ENCODE peak calls at places on chromosomes 4 and X, in eight cellular contexts. One of them, this sample, is unnamed.

GRCh38 chr4:156146581-156146980 is 192.9 kb upstream of the CTSO start:
- DNase-seq in Daoy: no peak
- DNase-seq in AG20443: no peak
- DNase-seq in stimulated activated effector memory CD8-positive, alpha-beta T cell treated with anti-CD3 and anti-CD28 coated beads, Interleukin-12 subunit alpha, Interleukin-12 subunit beta, amount 100 ng/mL, for 72 hours: no peak
- DNase-seq in type B pancreatic cell: no peak
- DNase-seq in H7: no peak
- DNase-seq in stimulated activated CD8-positive, alpha-beta memory T cell treated with anti-CD3 and anti-CD28 coated beads, Interleukin-15, amount 100 ng/mL, for 4 hours: no peak
- DNase-seq in HFF-Myc: no peak
- DNase-seq in this sample: no peak

GRCh38 chrX:42739258-42739657 is 38.7 kb downstream of the PPP1R2C start:
- DNase-seq in Daoy: no peak
- DNase-seq in AG20443: no peak
- DNase-seq in stimulated activated effector memory CD8-positive, alpha-beta T cell treated with anti-CD3 and anti-CD28 coated beads, Interleukin-12 subunit alpha, Interleukin-12 subunit beta, amount 100 ng/mL, for 72 hours: no peak
- DNase-seq in type B pancreatic cell: no peak
- DNase-seq in H7: no peak
- DNase-seq in stimulated activated CD8-positive, alpha-beta memory T cell treated with anti-CD3 and anti-CD28 coated beads, Interleukin-15, amount 100 ng/mL, for 4 hours: no peak
- DNase-seq in HFF-Myc: no peak
- DNase-seq in this sample: no peak

GRCh38 chrX:1153940-1154339 is 58.5 kb downstream of the CRLF2 start:
- DNase-seq in Daoy: peak
- DNase-seq in AG20443: no peak
- DNase-seq in stimulated activated effector memory CD8-positive, alpha-beta T cell treated with anti-CD3 and anti-CD28 coated beads, Interleukin-12 subunit alpha, Interleukin-12 subunit beta, amount 100 ng/mL, for 72 hours: no peak
- DNase-seq in type B pancreatic cell: peak
- DNase-seq in H7: peak
- DNase-seq in stimulated activated CD8-positive, alpha-beta memory T cell treated with anti-CD3 and anti-CD28 coated beads, Interleukin-15, amount 100 ng/mL, for 4 hours: no peak
- DNase-seq in HFF-Myc: peak
- DNase-seq in this sample: no peak

GRCh38 chrX:153875391-153876111 is 10.4 kb downstream of the L1CAM start:
- DNase-seq in Daoy: peak
- DNase-seq in AG20443: peak
- DNase-seq in stimulated activated effector memory CD8-positive, alpha-beta T cell treated with anti-CD3 and anti-CD28 coated beads, Interleukin-12 subunit alpha, Interleukin-12 subunit beta, amount 100 ng/mL, for 72 hours: peak
- DNase-seq in type B pancreatic cell: peak
- DNase-seq in H7: peak
- DNase-seq in stimulated activated CD8-positive, alpha-beta memory T cell treated with anti-CD3 and anti-CD28 coated beads, Interleukin-15, amount 100 ng/mL, for 4 hours: no peak
- DNase-seq in HFF-Myc: no peak
- DNase-seq in this sample: no peak

GRCh38 chrX:16671005-16671404 is 21.0 kb downstream of the S100G start:
- DNase-seq in Daoy: peak
- DNase-seq in AG20443: peak
- DNase-seq in stimulated activated effector memory CD8-positive, alpha-beta T cell treated with anti-CD3 and anti-CD28 coated beads, Interleukin-12 subunit alpha, Interleukin-12 subunit beta, amount 100 ng/mL, for 72 hours: no peak
- DNase-seq in type B pancreatic cell: no peak
- DNase-seq in H7: peak
- DNase-seq in stimulated activated CD8-positive, alpha-beta memory T cell treated with anti-CD3 and anti-CD28 coated beads, Interleukin-15, amount 100 ng/mL, for 4 hours: no peak
- DNase-seq in HFF-Myc: no peak
- DNase-seq in this sample: peak

GRCh38 chr4:183434264-183435045 is 10.0 kb upstream of the CDKN2AIP start:
- DNase-seq in Daoy: no peak
- DNase-seq in AG20443: no peak
- DNase-seq in stimulated activated effector memory CD8-positive, alpha-beta T cell treated with anti-CD3 and anti-CD28 coated beads, Interleukin-12 subunit alpha, Interleukin-12 subunit beta, amount 100 ng/mL, for 72 hours: no peak
- DNase-seq in type B pancreatic cell: peak
- DNase-seq in H7: no peak
- DNase-seq in stimulated activated CD8-positive, alpha-beta memory T cell treated with anti-CD3 and anti-CD28 coated beads, Interleukin-15, amount 100 ng/mL, for 4 hours: no peak
- DNase-seq in HFF-Myc: no peak
- DNase-seq in this sample: no peak

GRCh38 chr4:83179205-83179604 is 64.7 kb upstream of the PLAC8 start:
- DNase-seq in Daoy: no peak
- DNase-seq in AG20443: no peak
- DNase-seq in stimulated activated effector memory CD8-positive, alpha-beta T cell treated with anti-CD3 and anti-CD28 coated beads, Interleukin-12 subunit alpha, Interleukin-12 subunit beta, amount 100 ng/mL, for 72 hours: no peak
- DNase-seq in type B pancreatic cell: no peak
- DNase-seq in H7: no peak
- DNase-seq in stimulated activated CD8-positive, alpha-beta memory T cell treated with anti-CD3 and anti-CD28 coated beads, Interleukin-15, amount 100 ng/mL, for 4 hours: no peak
- DNase-seq in HFF-Myc: no peak
- DNase-seq in this sample: no peak

GRCh38 chr4:153758136-153758535 is 1.7 kb downstream of the RNF175 start:
- DNase-seq in Daoy: no peak
- DNase-seq in AG20443: no peak
- DNase-seq in stimulated activated effector memory CD8-positive, alpha-beta T cell treated with anti-CD3 and anti-CD28 coated beads, Interleukin-12 subunit alpha, Interleukin-12 subunit beta, amount 100 ng/mL, for 72 hours: no peak
- DNase-seq in type B pancreatic cell: no peak
- DNase-seq in H7: no peak
- DNase-seq in stimulated activated CD8-positive, alpha-beta memory T cell treated with anti-CD3 and anti-CD28 coated beads, Interleukin-15, amount 100 ng/mL, for 4 hours: no peak
- DNase-seq in HFF-Myc: no peak
- DNase-seq in this sample: peak

GRCh38 chr4:1597021-1597931 is 86.8 kb downstream of the FAM53A start:
- DNase-seq in Daoy: no peak
- DNase-seq in AG20443: no peak
- DNase-seq in stimulated activated effector memory CD8-positive, alpha-beta T cell treated with anti-CD3 and anti-CD28 coated beads, Interleukin-12 subunit alpha, Interleukin-12 subunit beta, amount 100 ng/mL, for 72 hours: no peak
- DNase-seq in type B pancreatic cell: no peak
- DNase-seq in H7: peak
- DNase-seq in stimulated activated CD8-positive, alpha-beta memory T cell treated with anti-CD3 and anti-CD28 coated beads, Interleukin-15, amount 100 ng/mL, for 4 hours: no peak
- DNase-seq in HFF-Myc: no peak
- DNase-seq in this sample: no peak